ENCODE peak calls at places on chromosomes 1 and 21, in eight cellular contexts. S, V, C, L, U, N, B and X are unnamed samples.

GRCh38 chr21:38487906-38488639 is 10.2 kb downstream of the ERG start:
- DNase-seq in L (no peak), S (no peak), N (no peak), B (no peak), C (no peak), V (no peak), U (no peak), X (no peak)

GRCh38 chr1:236560213-236560771 is 36.5 kb downstream of the LGALS8 start:
- DNase-seq in S (peak), N (no peak), U (no peak), L (no peak), V (no peak), C (no peak), B (no peak), X (no peak)

GRCh38 chr1:84190455-84190854 is 46.4 kb downstream of the PRKACB start:
- DNase-seq in L (no peak), U (no peak), V (no peak), N (no peak), C (no peak), B (no peak), S (no peak), X (no peak)

GRCh38 chr1:15538750-15539149 is 12.1 kb downstream of the DNAJC16 start:
- DNase-seq in B (no peak), N (no peak), S (no peak), U (no peak), L (no peak), C (peak), V (no peak), X (no peak)

GRCh38 chr1:225652726-225653462 is at the start of gene ENAH:
- DNase-seq in N (peak), V (peak), L (no peak), B (peak), U (peak), S (peak), C (peak), X (peak)

GRCh38 chr1:87115317-87115885 is 201.0 kb downstream of the HS2ST1 start:
- DNase-seq in N (no peak), C (no peak), V (peak), B (no peak), L (no peak), U (no peak), S (no peak), X (no peak)

GRCh38 chr1:173355281-173356031 is 121.7 kb upstream of the PRDX6 start:
- DNase-seq in N (no peak), L (no peak), V (peak), C (no peak), B (no peak), S (no peak), U (no peak), X (no peak)

GRCh38 chr21:43020771-43021170 is 46.4 kb downstream of the PKNOX1 start:
- DNase-seq in L (no peak), B (no peak), V (no peak), S (no peak), U (no peak), N (no peak), C (no peak), X (no peak)

GRCh38 chr1:154992721-154993571 is 440 bp upstream of the LENEP start:
- DNase-seq in B (no peak), S (peak), C (no peak), U (no peak), L (no peak), V (peak), N (peak), X (no peak)

GRCh38 chr1:101039245-101039644 is 13.7 kb upstream of the DPH5 start:
- DNase-seq in L (no peak), U (no peak), V (peak), S (no peak), B (no peak), N (no peak), C (no peak), X (no peak)

GRCh38 chr1:59506952-59507351 is 210.1 kb downstream of the FGGY start:
- DNase-seq in L (no peak), C (no peak), V (no peak), B (no peak), N (peak), U (no peak), S (no peak), X (no peak)

GRCh38 chr1:14500041-14500440 is 98.4 kb upstream of the KAZN start:
- DNase-seq in C (no peak), B (no peak), S (no peak), L (no peak), U (no peak), V (no peak), N (no peak), X (no peak)

GRCh38 chr1:205245096-205245495 is 17.4 kb downstream of the TMCC2 start:
- DNase-seq in V (no peak), S (no peak), U (no peak), C (no peak), L (no peak), N (no peak), B (no peak), X (no peak)

GRCh38 chr1:117284408-117285215 is 73.9 kb upstream of the VTCN1 start:
- DNase-seq in N (no peak), U (no peak), V (peak), B (peak), L (no peak), S (peak), C (peak), X (no peak)

GRCh38 chr1:100597784-100598183 is 59.8 kb downstream of the GPR88 start:
- DNase-seq in L (no peak), V (peak), S (no peak), B (no peak), N (no peak), C (no peak), U (no peak), X (no peak)

GRCh38 chr1:3471356-3472087 is 17.1 kb downstream of the ARHGEF16 start:
- DNase-seq in N (peak), C (no peak), S (peak), B (peak), U (no peak), L (no peak), V (peak), X (no peak)

GRCh38 chr1:178716111-178716510 is 8.9 kb upstream of the RALGPS2 start:
- DNase-seq in L (no peak), S (no peak), V (no peak), N (no peak), U (no peak), C (no peak), B (no peak), X (no peak)

GRCh38 chr1:246695136-246695535 is 29.1 kb upstream of the SCCPDH start:
- DNase-seq in V (no peak), B (no peak), C (no peak), S (no peak), L (no peak), U (no peak), N (no peak), X (no peak)

GRCh38 chr1:226602186-226603029 is 53.8 kb downstream of the STUM start:
- DNase-seq in U (peak), V (no peak), N (no peak), B (no peak), S (no peak), L (no peak), C (no peak), X (no peak)

GRCh38 chr1:209162651-209163050 is 420.9 kb upstream of the CAMK1G start:
- DNase-seq in C (no peak), U (no peak), S (no peak), N (no peak), B (no peak), V (no peak), L (no peak), X (no peak)

GRCh38 chr1:203210988-203211387 is 18.5 kb downstream of the CHIT1 start:
- DNase-seq in V (no peak), C (no peak), N (no peak), U (no peak), B (no peak), S (no peak), L (no peak), X (no peak)

GRCh38 chr21:44441041-44441400 is 14.3 kb upstream of the LRRC3 start:
- DNase-seq in C (no peak), U (no peak), S (no peak), L (no peak), V (no peak), B (no peak), N (peak), X (no peak)

GRCh38 chr21:31530918-31531705 is 128.4 kb upstream of the SOD1 start:
- DNase-seq in V (no peak), U (no peak), B (no peak), S (no peak), N (no peak), C (peak), L (no peak), X (no peak)

GRCh38 chr1:168991667-168992475 is 114.6 kb upstream of the ATP1B1 start:
- DNase-seq in U (no peak), L (no peak), C (no peak), S (no peak), B (no peak), N (no peak), V (no peak), X (no peak)

GRCh38 chr1:156690673-156691032 is 13.4 kb upstream of the NES start:
- DNase-seq in L (no peak), U (no peak), S (no peak), N (no peak), B (no peak), C (no peak), V (no peak), X (no peak)

GRCh38 chr1:18348354-18348753 is 132.4 kb upstream of the KLHDC7A start:
- DNase-seq in N (no peak), V (no peak), S (no peak), B (no peak), C (no peak), U (no peak), L (no peak), X (no peak)

GRCh38 chr21:40454057-40454456 is 392.9 kb downstream of the DSCAM start:
- DNase-seq in S (no peak), L (no peak), C (no peak), U (no peak), N (no peak), B (no peak), V (no peak), X (no peak)

GRCh38 chr1:8094481-8095241 is 68.6 kb upstream of the ERRFI1 start:
- DNase-seq in L (no peak), V (peak), S (no peak), B (no peak), N (no peak), U (no peak), C (no peak), X (no peak)

GRCh38 chr21:45592208-45592619 is 50.0 kb upstream of the SLC19A1 start:
- DNase-seq in S (no peak), L (peak), N (peak), B (no peak), U (no peak), V (no peak), C (no peak), X (peak)

GRCh38 chr21:16309250-16309971 is 579.6 kb downstream of the USP25 start:
- DNase-seq in V (peak), S (peak), B (no peak), N (no peak), U (no peak), L (no peak), C (no peak), X (no peak)

GRCh38 chr21:16305686-16306085 is 575.9 kb downstream of the USP25 start:
- DNase-seq in L (no peak), V (peak), C (no peak), B (no peak), S (no peak), U (no peak), N (no peak), X (no peak)

GRCh38 chr21:16308269-16308668 is 578.5 kb downstream of the USP25 start:
- DNase-seq in C (no peak), L (no peak), N (no peak), B (no peak), S (no peak), U (no peak), V (no peak), X (no peak)

GRCh38 chr21:16307256-16307655 is 577.5 kb downstream of the USP25 start:
- DNase-seq in L (no peak), U (no peak), B (no peak), S (no peak), N (no peak), C (no peak), V (no peak), X (no peak)

GRCh38 chr21:16310191-16310590 is 580.4 kb downstream of the USP25 start:
- DNase-seq in U (no peak), S (no peak), B (no peak), V (no peak), C (no peak), L (no peak), N (no peak), X (no peak)
- H3K4me3 ChIP-seq in U (peak), S (no peak), B (no peak), V (no peak), C (no peak), L (no peak), N (no peak), X (no peak)

GRCh38 chr1:22830747-22831340 is 120.2 kb downstream of the EPHB2 start:
- DNase-seq in B (no peak), C (no peak), N (no peak), U (no peak), S (no peak), V (no peak), L (no peak), X (no peak)

GRCh38 chr1:22830131-22830566 is 119.5 kb downstream of the EPHB2 start:
- DNase-seq in N (no peak), C (no peak), S (no peak), B (no peak), V (no peak), U (no peak), L (no peak), X (no peak)

GRCh38 chr1:22831729-22832413 is 121.2 kb downstream of the EPHB2 start:
- DNase-seq in L (no peak), U (peak), V (peak), S (no peak), N (peak), B (peak), C (no peak), X (no peak)

GRCh38 chr1:22833699-22834098 is 123.1 kb downstream of the EPHB2 start:
- DNase-seq in N (no peak), V (no peak), B (no peak), S (no peak), U (no peak), C (no peak), L (no peak), X (no peak)

DNA sequence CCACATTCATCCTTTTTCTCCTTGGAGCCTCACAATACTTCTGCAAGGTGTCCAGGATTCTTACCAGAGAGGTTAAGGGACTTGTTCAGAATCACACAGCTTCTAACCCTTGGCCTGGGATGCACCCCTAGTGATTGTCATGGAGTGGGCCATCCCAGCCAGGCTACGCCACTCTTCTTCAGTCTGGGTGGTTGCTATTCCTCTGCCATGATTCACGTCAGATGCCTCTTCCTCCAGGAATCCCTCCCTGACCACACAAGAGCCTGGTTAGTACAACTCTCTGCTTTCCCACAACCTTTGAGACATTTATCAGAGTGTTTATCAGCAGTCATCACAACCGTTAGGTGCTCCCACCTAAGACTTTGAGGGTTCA is 121.8 kb downstream of the EPHB2 start:
- DNase-seq in N (no peak), V (peak), B (no peak), U (no peak), L (no peak), S (no peak), C (no peak), X (no peak)
- H3K27ac ChIP-seq in N (no peak), V (peak), B (peak), U (no peak), L (no peak), S (no peak), C (no peak), X (no peak)

DNA sequence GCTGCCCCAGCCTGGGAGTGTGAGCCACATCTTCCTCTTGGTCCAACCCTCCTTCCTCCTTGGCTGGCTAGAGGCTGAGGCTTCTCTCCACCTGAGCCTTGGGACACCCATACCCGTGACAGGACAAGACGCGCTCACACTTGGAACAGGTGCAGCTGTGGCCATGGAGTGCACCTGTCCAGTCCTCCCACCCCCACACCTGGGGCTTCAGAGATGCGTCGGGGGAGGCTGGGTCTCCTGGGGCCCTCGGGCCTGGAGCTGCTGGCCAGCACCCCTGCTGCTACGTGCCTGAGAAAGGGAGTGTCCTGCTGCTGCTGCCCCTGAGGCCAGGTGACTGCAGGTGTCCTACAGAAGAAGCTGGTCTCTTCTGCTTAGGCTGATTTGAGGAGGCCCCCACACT is 37.0 kb upstream of the TMEM52 start:
- DNase-seq in V (no peak), N (no peak), B (no peak), L (no peak), U (no peak), S (no peak), C (no peak), X (no peak)
- H3K4me3 ChIP-seq in V (no peak), N (no peak), B (no peak), L (no peak), U (no peak), S (no peak), C (no peak), X (no peak)

GRCh38 chr1:61187380-61188086 is 105.2 kb downstream of the NFIA start:
- DNase-seq in S (peak), B (no peak), N (no peak), V (no peak), C (no peak), L (no peak), U (no peak), X (no peak)

GRCh38 chr1:61193808-61194207 is 111.4 kb downstream of the NFIA start:
- DNase-seq in B (no peak), S (no peak), C (no peak), N (no peak), U (no peak), L (no peak), V (no peak), X (no peak)

GRCh38 chr1:61190476-61191067 is 108.2 kb downstream of the NFIA start:
- DNase-seq in S (no peak), U (no peak), B (no peak), V (no peak), C (no peak), N (no peak), L (no peak), X (no peak)

GRCh38 chr1:61191140-61191720 is 108.9 kb downstream of the NFIA start:
- DNase-seq in L (no peak), N (no peak), S (no peak), U (no peak), C (no peak), B (no peak), V (no peak), X (no peak)

DNA sequence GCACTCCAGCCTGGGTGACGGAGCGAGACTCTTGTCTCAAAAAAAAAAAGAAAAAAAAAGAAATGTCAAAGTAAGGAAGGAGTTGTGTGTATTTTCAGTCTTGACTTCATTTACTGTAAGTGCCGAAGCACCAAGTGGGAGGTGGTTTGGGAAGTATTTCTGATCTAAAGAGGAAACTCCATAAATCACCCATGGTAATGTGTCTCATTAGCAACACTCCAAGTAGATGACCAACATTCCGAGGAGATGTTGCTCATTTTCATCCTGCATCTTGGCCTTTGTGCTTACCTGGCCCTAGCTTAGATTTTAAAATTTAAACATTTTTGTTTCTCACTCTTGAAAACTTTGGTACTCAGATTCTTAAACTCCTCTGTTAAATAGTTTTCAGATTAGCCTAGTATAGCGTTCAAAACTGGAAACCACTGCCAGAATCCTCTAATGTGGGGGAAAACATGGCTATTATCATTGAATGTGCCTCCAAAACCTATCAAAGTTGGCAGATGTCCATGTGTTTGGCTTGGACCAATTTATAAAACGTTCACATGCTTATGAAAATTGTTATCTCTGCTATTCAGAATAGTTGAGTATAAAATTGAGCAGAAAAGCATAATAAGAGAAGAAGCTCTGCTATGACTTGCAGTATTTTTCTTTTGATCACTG is 110.4 kb downstream of the NFIA start:
- DNase-seq in C (no peak), S (no peak), V (no peak), U (no peak), N (no peak), L (no peak), B (no peak), X (no peak)
- H3K27ac ChIP-seq in C (no peak), S (no peak), V (no peak), U (no peak), N (no peak), L (no peak), B (no peak), X (no peak)

GRCh38 chr1:182315157-182315556 is 76.4 kb downstream of the GLUL start:
- DNase-seq in U (no peak), C (peak), B (no peak), S (no peak), L (no peak), V (no peak), N (no peak), X (no peak)
- H3K4me3 ChIP-seq in U (no peak), C (no peak), B (no peak), S (no peak), L (no peak), V (no peak), N (no peak), X (no peak)

DNA sequence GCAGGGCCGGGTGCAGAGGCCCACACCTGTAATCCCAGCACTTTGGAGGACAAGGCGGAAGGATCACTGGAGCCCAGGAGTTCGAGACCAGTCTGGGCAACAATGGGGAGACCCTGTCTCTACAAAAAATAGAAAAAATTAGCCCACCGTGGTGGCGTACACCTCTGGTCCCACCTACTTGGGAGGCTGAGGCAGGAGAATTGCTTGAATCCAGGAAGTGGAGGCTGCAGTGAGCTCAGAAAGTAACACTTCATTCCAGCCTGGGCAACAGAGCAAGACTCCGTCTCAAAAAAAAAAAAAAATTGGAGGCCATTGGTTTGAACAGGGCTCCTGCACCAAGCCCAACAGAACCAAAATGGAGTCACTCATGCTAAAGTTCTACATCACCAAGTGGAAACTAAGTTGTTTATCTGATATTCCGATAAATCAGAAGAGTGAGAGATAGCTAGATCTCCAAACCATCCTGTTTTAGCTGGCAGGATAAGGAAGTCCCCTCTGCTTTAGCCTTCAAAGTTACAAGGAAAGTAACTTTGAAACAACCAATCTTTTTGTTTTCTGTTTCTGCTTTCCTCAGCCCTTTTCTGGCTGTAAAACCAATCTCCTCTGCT is 766 bp upstream of the LSM10 start:
- DNase-seq in L (no peak), C (no peak), N (no peak), S (no peak), U (no peak), V (no peak), B (no peak), X (no peak)
- H3K27ac ChIP-seq in L (peak), C (peak), N (peak), S (no peak), U (peak), V (peak), B (peak), X (peak)

DNA sequence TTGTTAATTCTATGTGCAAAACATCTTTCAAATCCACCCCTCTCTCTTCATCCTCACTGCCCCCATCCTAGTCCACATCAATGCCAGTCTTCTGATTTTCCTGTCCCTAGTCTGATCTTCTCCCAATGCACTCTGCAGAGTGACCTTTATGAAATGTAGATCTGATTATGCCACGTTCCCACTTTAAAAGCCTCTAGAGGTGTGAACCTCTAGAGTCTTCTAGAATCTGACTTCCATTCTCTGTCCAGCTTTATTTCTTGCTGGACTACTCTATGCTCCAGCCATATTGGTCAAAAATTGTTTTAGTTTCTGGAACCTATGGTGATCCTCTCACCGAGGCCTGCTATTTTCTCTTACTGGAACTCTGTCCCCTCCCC is 32.5 kb downstream of the ZNF648 start:
- DNase-seq in S (no peak), L (no peak), C (no peak), N (no peak), U (no peak), V (no peak), B (no peak), X (no peak)
- H3K4me3 ChIP-seq in S (peak), L (peak), C (peak), N (peak), U (peak), V (peak), B (peak), X (peak)